ENCODE peak calls at places on chromosomes 2 and 18, in four cellular contexts. One of them, this sample, is unnamed.

GRCh38 chr2:26355038-26355995 is 8.7 kb upstream of the ADGRF3 start:
- DNase-seq in K562: peak; percentile 48
- DNase-seq in HepG2: no peak
- DNase-seq in GM12878: no peak
- DNase-seq in this sample: peak; percentile 55

GRCh38 chr2:82120648-82121047 is 1816.1 kb upstream of the LRRTM1 start:
- DNase-seq in K562: no peak
- DNase-seq in HepG2: no peak
- DNase-seq in GM12878: no peak
- DNase-seq in this sample: no peak

GRCh38 chr2:177118636-177119035 is 94.0 kb upstream of the HNRNPA3 start:
- DNase-seq in K562: no peak
- DNase-seq in HepG2: no peak
- DNase-seq in GM12878: no peak
- DNase-seq in this sample: no peak

GRCh38 chr2:11458753-11459152 is 7.2 kb downstream of the E2F6 start:
- DNase-seq in K562: no peak
- DNase-seq in HepG2: no peak
- DNase-seq in GM12878: no peak
- DNase-seq in this sample: no peak

GRCh38 chr2:86218124-86218523 is 18.9 kb downstream of the MRPL35 start:
- DNase-seq in K562: no peak
- DNase-seq in HepG2: peak; percentile 30
- DNase-seq in GM12878: no peak
- DNase-seq in this sample: no peak

GRCh38 chr2:172999641-173000387 is 75.8 kb upstream of the MAP3K20 start:
- DNase-seq in K562: no peak
- DNase-seq in HepG2: no peak
- DNase-seq in GM12878: no peak
- DNase-seq in this sample: no peak

GRCh38 chr2:134727385-134727784 is 8.6 kb upstream of the TMEM163 start:
- DNase-seq in K562: no peak
- DNase-seq in HepG2: no peak
- DNase-seq in GM12878: no peak
- DNase-seq in this sample: no peak

GRCh38 chr18:79069792-79070151 is 578 bp downstream of the ATP9B start:
- DNase-seq in K562: no peak
- DNase-seq in HepG2: no peak
- DNase-seq in GM12878: no peak
- DNase-seq in this sample: no peak

DNA sequence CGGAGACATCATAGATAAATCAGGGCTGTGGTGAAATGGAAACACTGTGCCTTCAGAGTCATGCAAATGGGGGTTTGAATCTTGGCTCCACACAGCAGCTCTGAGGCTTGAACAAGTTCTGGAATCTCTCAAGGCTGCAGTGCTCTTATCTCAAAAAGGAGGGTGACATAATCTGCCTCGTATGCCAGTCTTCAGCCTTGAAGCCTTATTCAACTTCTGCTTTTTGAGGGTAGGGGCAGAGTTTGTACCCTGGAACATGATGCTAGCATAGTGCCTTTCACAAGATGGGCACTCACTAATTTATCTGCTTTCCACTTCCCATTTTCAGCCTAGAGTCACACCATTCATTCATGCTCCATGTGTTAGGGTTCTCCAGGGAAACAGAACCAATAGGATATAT is 42.3 kb downstream of the GATA6 start:
- DNase-seq in K562: no peak
- DNase-seq in HepG2: no peak
- DNase-seq in GM12878: no peak
- DNase-seq in this sample: no peak
- TF ChIP-seq SP1 in K562: no peak
- TF ChIP-seq SP1 in HepG2: no peak
- TF ChIP-seq SP1 in GM12878: no peak
- TF ChIP-seq SP1 in this sample: no peak

GRCh38 chr2:198337368-198337767 is 533.0 kb downstream of the PLCL1 start:
- DNase-seq in K562: no peak
- DNase-seq in HepG2: no peak
- DNase-seq in GM12878: no peak
- DNase-seq in this sample: no peak
- TF ChIP-seq TARDBP in K562: no peak
- TF ChIP-seq TARDBP in HepG2: no peak
- TF ChIP-seq TARDBP in GM12878: no peak
- TF ChIP-seq TARDBP in this sample: no peak

DNA sequence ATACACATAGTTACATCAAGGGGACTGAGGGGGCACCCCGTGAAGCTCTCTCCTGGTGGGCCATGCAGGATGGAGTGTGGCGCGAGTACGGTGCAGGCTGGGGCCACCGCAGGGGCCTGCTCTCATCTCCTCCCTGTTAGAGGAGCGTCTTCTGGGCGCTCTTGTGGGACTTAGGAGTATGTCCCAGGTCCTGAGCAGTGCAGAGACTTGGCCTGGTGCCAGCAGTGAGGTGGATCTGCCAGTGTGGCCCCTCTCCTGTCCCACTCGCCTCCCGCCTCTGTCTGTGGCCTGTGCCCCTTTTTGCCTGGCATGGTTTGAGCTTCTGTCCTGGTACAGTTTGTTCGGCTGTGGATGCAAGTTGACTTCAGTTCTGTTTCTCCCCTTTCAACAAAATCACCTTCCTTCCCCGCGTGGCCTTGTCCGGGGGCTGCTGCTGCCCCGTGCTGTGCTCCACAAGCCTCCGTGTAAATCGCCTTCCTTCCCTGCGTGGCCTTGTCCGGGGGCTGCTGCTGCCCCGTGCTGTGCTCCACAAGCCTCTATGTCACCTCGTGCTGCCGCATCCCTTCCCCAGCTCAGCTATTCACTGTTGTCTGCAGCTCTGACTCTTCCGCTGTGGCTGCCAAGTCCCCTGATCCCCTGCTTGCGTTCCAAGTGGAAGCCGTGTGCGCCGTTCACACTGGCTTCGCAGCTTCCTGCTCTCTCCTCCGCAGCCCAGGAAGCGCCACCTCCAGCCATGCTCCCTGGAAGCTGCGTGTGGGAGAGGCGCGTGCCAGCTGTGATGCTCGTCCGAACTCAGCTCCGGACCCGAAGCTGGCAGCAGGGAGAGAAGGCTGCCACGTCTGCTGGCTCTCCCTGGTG is 13.7 kb downstream of the LDLRAD4 start:
- DNase-seq in K562: no peak
- DNase-seq in HepG2: no peak
- DNase-seq in GM12878: no peak
- DNase-seq in this sample: no peak
- TF ChIP-seq BHLHE40 in K562: no peak
- TF ChIP-seq BHLHE40 in HepG2: no peak
- TF ChIP-seq BHLHE40 in GM12878: no peak
- TF ChIP-seq BHLHE40 in this sample: no peak

GRCh38 chr2:165958313-165958712 is 4.7 kb upstream of the TTC21B start:
- DNase-seq in K562: no peak
- DNase-seq in HepG2: no peak
- DNase-seq in GM12878: no peak
- DNase-seq in this sample: no peak

GRCh38 chr2:165967746-165968145 is 14.2 kb upstream of the TTC21B start:
- DNase-seq in K562: no peak
- DNase-seq in HepG2: no peak
- DNase-seq in GM12878: no peak
- DNase-seq in this sample: no peak

GRCh38 chr2:165957030-165957675 is 3.6 kb upstream of the TTC21B start:
- DNase-seq in K562: no peak
- DNase-seq in HepG2: no peak
- DNase-seq in GM12878: no peak
- DNase-seq in this sample: no peak

GRCh38 chr2:165959371-165959770 is 5.8 kb upstream of the TTC21B start:
- DNase-seq in K562: no peak
- DNase-seq in HepG2: no peak
- DNase-seq in GM12878: no peak
- DNase-seq in this sample: no peak

GRCh38 chr2:165961818-165962217 is 8.2 kb upstream of the TTC21B start:
- DNase-seq in K562: no peak
- DNase-seq in HepG2: no peak
- DNase-seq in GM12878: no peak
- DNase-seq in this sample: no peak
- TF ChIP-seq SP1 in K562: no peak
- TF ChIP-seq SP1 in HepG2: no peak
- TF ChIP-seq SP1 in GM12878: no peak
- TF ChIP-seq SP1 in this sample: no peak

GRCh38 chr2:10404324-10405143 is 43.6 kb downstream of the ODC1 start:
- DNase-seq in K562: no peak
- DNase-seq in HepG2: no peak
- DNase-seq in GM12878: no peak
- DNase-seq in this sample: no peak

GRCh38 chr2:10406491-10406890 is 41.6 kb downstream of the ODC1 start:
- DNase-seq in K562: no peak
- DNase-seq in HepG2: no peak
- DNase-seq in GM12878: no peak
- DNase-seq in this sample: no peak

GRCh38 chr2:10407432-10407831 is 40.7 kb downstream of the ODC1 start:
- DNase-seq in K562: no peak
- DNase-seq in HepG2: no peak
- DNase-seq in GM12878: no peak
- DNase-seq in this sample: no peak

GRCh38 chr2:10406016-10406415 is 42.1 kb downstream of the ODC1 start:
- DNase-seq in K562: no peak
- DNase-seq in HepG2: no peak
- DNase-seq in GM12878: no peak
- DNase-seq in this sample: no peak

GRCh38 chr2:10405441-10405840 is 42.7 kb downstream of the ODC1 start:
- DNase-seq in K562: no peak
- DNase-seq in HepG2: no peak
- DNase-seq in GM12878: no peak
- DNase-seq in this sample: no peak
- TF ChIP-seq TARDBP in K562: no peak
- TF ChIP-seq TARDBP in HepG2: no peak
- TF ChIP-seq TARDBP in GM12878: no peak
- TF ChIP-seq TARDBP in this sample: no peak

DNA sequence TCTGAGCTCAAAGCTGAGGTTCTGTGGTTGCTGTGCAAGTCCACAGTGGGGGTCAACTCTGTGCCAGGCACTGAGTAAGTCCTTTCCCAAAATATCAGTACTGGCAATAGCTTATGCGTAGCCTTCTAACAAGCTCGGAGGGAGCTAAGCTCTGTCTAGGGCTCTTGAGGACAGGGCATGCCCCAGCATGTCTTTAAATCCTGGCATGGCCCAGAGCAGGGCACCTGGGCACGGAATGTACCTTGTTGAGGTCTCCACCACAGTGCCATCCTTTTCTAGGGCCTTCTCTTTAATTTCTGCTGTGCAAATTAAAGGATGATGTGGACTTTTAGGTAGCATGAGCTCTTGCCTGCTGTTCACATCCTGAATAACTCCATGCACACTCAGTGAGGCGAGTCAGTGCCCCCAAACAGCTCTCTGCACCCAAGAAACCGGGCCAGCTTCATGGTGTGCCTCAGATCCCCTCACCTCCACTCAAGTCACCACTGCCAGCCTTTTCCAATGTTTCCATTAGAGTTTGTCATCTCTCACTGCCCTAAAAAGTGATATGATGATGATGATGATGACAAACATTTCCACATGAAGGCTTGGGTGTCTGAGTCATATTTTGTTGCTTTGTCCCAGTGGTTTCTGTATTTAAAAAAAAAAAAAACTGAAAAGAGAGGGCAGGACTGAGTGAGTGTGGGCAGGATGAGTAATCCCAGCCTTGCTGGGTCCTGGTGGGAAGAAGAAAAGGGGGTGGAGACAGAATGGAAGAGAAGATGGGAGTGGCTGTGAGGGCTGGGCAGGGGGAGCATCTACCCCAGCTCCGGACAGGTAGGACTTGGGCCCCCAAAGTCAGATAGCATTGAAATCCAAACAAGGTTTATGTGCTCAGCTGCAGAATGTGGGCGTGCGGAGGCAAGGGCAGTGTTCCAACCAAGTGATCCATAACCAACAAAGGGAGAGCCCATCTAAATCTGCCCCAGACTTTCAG is 78.9 kb downstream of the ZBTB7C start:
- DNase-seq in K562: no peak
- DNase-seq in HepG2: no peak
- DNase-seq in GM12878: no peak
- DNase-seq in this sample: no peak
- TF ChIP-seq BHLHE40 in K562: no peak
- TF ChIP-seq BHLHE40 in HepG2: no peak
- TF ChIP-seq BHLHE40 in GM12878: no peak
- TF ChIP-seq BHLHE40 in this sample: no peak

DNA sequence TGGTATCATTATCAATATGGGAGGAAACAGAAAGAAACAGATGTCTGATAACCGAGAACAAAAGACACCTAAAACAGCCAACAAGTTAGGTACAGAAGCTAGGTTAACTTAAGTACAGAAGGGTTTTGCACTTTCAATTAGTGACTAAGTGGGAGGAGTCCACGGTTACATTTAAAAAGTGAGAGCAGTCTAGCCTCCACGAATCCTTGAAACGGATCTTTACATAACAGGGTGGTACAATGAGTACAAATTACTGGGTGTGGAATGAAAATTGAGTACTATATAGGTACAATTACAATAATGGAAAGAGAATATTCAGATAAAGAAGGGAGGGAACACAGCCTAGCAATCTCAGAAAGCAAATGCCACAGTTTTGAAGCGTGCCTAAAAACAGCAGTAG is 76.6 kb downstream of the TLK1 start:
- DNase-seq in K562: no peak
- DNase-seq in HepG2: no peak
- DNase-seq in GM12878: no peak
- DNase-seq in this sample: no peak
- TF ChIP-seq SP1 in K562: no peak
- TF ChIP-seq SP1 in HepG2: no peak
- TF ChIP-seq SP1 in GM12878: no peak
- TF ChIP-seq SP1 in this sample: no peak